ENCODE peak calls at places on chromosomes 12 and 14, in five cellular contexts. G is CD8-positive, alpha-beta memory T cell; R is effector memory CD4-positive, alpha-beta T cell; C is fibroblast of lung; S is endodermal cell. Z is an unnamed sample.

GRCh38 chr12:83826112-83826511 is 1086.5 kb downstream of the SLC6A15 start:
- DNase-seq in G (no peak), C (peak; percentile 49), S (peak; percentile 94), R (no peak), Z (no peak)

GRCh38 chr14:49160983-49161382 is 425.2 kb downstream of the RPS29 start:
- DNase-seq in G (no peak), C (no peak), S (no peak), R (no peak), Z (no peak)

GRCh38 chr12:94699796-94700195 is 49.4 kb upstream of the TMCC3 start:
- DNase-seq in G (no peak), S (no peak), C (no peak), R (no peak), Z (no peak)

GRCh38 chr12:89073027-89073398 is 279.3 kb downstream of the DUSP6 start:
- DNase-seq in G (no peak), S (no peak), R (no peak), C (peak; percentile 72), Z (no peak)

GRCh38 chr14:74974364-74975058 is 19.1 kb upstream of the PGF start:
- DNase-seq in R (no peak), C (peak; percentile 10), G (no peak), S (peak; percentile 75), Z (no peak)

GRCh38 chr14:64760146-64760755 is 56.0 kb downstream of the PLEKHG3 start:
- DNase-seq in R (peak; percentile 37), C (peak; percentile 11), S (peak; percentile 94), G (peak; percentile 53), Z (no peak)

GRCh38 chr12:124411291-124411878 is 116.5 kb downstream of the RFLNA start:
- DNase-seq in C (peak; percentile 93), R (no peak), S (peak; percentile 71), G (no peak), Z (no peak)

GRCh38 chr14:82159624-82160023 is 626.0 kb upstream of the SEL1L start:
- DNase-seq in G (no peak), S (no peak), R (no peak), C (no peak), Z (no peak)

GRCh38 chr14:102075155-102075554 is 11.7 kb downstream of the HSP90AA1 start:
- DNase-seq in C (no peak), G (no peak), S (no peak), R (no peak), Z (no peak)

GRCh38 chr12:31897791-31898503 is 61.3 kb upstream of the RESF1 start:
- DNase-seq in C (no peak), S (peak; percentile 59), R (no peak), G (peak; percentile 24), Z (no peak)

GRCh38 chr12:68587448-68587873 is 23.2 kb upstream of the RAP1B start:
- DNase-seq in S (no peak), G (no peak), R (no peak), C (no peak), Z (no peak)

DNA sequence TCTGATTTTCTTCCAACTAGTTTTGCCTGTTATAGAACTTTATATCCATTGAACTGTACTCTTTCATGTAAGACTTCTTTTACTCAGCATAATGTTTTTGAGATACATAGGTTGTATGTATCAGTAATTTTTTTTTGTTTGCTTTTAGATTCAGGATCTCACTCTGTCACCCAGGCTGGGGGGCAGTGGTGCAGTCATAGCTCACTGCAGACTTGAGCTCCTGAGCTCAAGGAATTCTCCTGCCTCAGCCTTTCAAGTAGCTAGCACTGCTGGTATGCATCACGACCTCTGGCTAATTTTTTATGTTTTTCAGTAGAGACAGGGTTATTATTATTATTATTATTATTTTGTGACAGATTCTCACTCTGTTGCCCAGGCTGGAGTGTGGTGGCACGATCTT is 65.0 kb upstream of the DDHD1 start:
- DNase-seq in R (no peak), G (no peak), S (no peak), C (no peak), Z (no peak)
- H3K27ac ChIP-seq in R (no peak overlapping the region), G (no peak overlapping the region), S (no peak overlapping the region), C (no peak overlapping the region), Z (no peak overlapping the region)

DNA sequence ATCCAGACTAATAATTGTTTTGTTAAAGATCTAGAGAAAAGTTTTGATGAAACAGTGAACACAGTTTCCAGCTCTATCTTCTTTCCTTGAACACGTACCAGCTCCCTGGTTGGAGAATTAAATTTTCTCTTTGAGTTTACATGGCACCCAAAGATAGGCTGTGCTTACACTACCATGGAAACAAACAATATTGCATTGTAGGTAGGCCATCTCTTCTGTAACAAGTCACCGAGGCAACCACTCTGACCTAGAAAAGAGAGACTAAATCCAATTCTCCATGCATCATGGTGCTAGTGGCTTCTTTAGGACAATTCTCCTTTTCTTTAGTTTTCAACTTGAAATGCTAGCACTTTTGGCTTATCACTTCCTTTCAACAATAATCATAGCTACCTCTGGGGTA is 9.9 kb downstream of the BMAL2 start:
- DNase-seq in R (no peak), G (no peak), C (no peak), S (no peak), Z (no peak)
- H3K27ac ChIP-seq in R (no peak overlapping the region), G (no peak overlapping the region), C (peak overlapping the region; percentile 80), S (no peak overlapping the region), Z (no peak overlapping the region)

DNA sequence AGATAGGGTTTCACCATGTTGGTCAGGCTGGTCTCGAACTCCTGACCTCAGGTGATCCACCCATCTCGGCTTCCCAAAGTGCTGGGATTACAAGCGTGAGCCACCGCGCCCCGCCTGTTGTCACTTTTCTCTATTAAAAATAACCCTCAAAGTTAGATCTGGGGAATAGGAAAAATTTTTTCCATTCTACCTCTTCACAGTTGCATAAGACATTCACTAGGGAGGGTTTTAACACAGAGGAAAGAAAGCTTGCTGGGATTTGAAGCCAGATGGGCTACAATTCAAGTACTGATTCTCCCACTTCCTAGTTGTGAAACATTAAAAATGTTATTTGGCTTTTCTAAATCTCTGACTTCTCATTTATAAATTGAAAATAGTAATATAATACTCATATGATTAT is 23.2 kb upstream of the SLC15A5 start:
- DNase-seq in R (no peak), G (no peak), C (no peak), S (no peak), Z (no peak)
- H3K27ac ChIP-seq in R (no peak overlapping the region), G (no peak overlapping the region), C (no peak overlapping the region), S (no peak overlapping the region), Z (no peak overlapping the region)

DNA sequence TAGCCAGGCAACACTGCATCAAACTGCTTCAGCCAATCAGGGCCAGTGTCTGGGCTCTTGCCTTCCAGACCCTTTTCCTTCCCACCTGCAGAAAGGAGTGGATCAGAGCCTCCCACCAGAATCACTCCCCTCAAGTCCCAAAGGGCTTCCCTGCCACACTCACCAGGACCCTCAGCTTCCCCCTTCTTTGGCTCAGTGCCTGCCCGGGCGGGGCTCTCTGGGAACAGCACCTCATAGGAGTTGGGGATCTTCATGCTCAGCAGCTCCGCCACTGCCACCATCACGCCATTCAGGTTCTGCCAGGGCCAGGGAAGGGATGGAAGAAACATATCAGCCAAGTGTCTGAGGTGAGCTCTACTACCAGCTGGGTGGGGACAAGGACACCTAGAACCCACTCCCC is 9.3 kb upstream of the PRKAG1 start:
- DNase-seq in C (no peak), R (no peak), S (no peak), G (no peak), Z (no peak)
- H3K27ac ChIP-seq in C (no peak overlapping the region), R (no peak overlapping the region), S (no peak overlapping the region), G (no peak overlapping the region), Z (no peak overlapping the region)

GRCh38 chr14:67963960-67964359 is 144.4 kb downstream of the RAD51B start:
- DNase-seq in R (no peak), S (no peak), G (no peak), C (no peak), Z (no peak)
- H3K27ac ChIP-seq in R (no peak overlapping the region), S (no peak overlapping the region), G (no peak overlapping the region), C (no peak overlapping the region), Z (no peak overlapping the region)

GRCh38 chr14:100221419-100222218 is 17.3 kb upstream of the YY1 start:
- DNase-seq in R (peak; percentile 31), S (peak; percentile 85), C (peak; percentile 62), G (peak; percentile 47), Z (no peak)

GRCh38 chr14:100225169-100225568 is 13.8 kb upstream of the YY1 start:
- DNase-seq in G (no peak), S (no peak), R (no peak), C (no peak), Z (no peak)

GRCh38 chr14:100224229-100224628 is 14.7 kb upstream of the YY1 start:
- DNase-seq in G (no peak), S (no peak), R (no peak), C (no peak), Z (no peak)

GRCh38 chr14:100223332-100224171 is 15.4 kb upstream of the YY1 start:
- DNase-seq in R (no peak), S (peak; percentile 59), G (no peak), C (no peak), Z (no peak)

GRCh38 chr14:100222219-100223093 is 16.5 kb upstream of the YY1 start:
- DNase-seq in G (no peak), S (peak; percentile 64), C (no peak), R (no peak), Z (no peak)
- H3K27ac ChIP-seq in G (peak overlapping the region; percentile 49), S (peak overlapping the region; percentile 86), C (peak overlapping the region; percentile 66), R (peak overlapping the region; percentile 72), Z (no peak overlapping the region)

GRCh38 chr14:22926316-22926715 is 2.9 kb downstream of the PRMT5 start:
- DNase-seq in G (no peak), R (no peak), S (no peak), C (no peak), Z (no peak)
- H3K27ac ChIP-seq in G (no peak overlapping the region), R (no peak overlapping the region), S (no peak overlapping the region), C (no peak overlapping the region), Z (no peak overlapping the region)

Z was measured in substantia nigra.